ENCODE peak calls at places on chromosomes 4 and X, in seven cellular contexts. One of them, this sample, is unnamed.

GRCh38 chrX:13574600-13574999 is 5.2 kb downstream of the EGFL6 start:
- DNase-seq in SK-N-SH: no peak
- DNase-seq in HCT116: no peak
- DNase-seq in HL-60: no peak
- DNase-seq in A549: no peak
- DNase-seq in HepG2: no peak
- DNase-seq in K562: no peak
- DNase-seq in this sample: no peak

GRCh38 chrX:138128025-138128671 is 562.2 kb downstream of the ZIC3 start:
- DNase-seq in HL-60: peak
- DNase-seq in A549: peak
- DNase-seq in K562: peak
- DNase-seq in HCT116: peak
- DNase-seq in SK-N-SH: peak
- DNase-seq in HepG2: peak
- DNase-seq in this sample: peak

GRCh38 chrX:123464709-123465108 is 268.1 kb downstream of the THOC2 start:
- DNase-seq in HL-60: no peak
- DNase-seq in SK-N-SH: no peak
- DNase-seq in A549: no peak
- DNase-seq in K562: peak
- DNase-seq in HepG2: peak
- DNase-seq in HCT116: no peak
- DNase-seq in this sample: no peak

GRCh38 chrX:42496239-42496638 is 281.7 kb downstream of the PPP1R2C start:
- DNase-seq in HepG2: no peak
- DNase-seq in A549: no peak
- DNase-seq in HCT116: no peak
- DNase-seq in HL-60: no peak
- DNase-seq in K562: no peak
- DNase-seq in SK-N-SH: no peak
- DNase-seq in this sample: no peak

GRCh38 chr4:188930822-188931221 is 791.6 kb downstream of the TRIML1 start:
- DNase-seq in K562: no peak
- DNase-seq in SK-N-SH: no peak
- DNase-seq in HL-60: no peak
- DNase-seq in HepG2: no peak
- DNase-seq in HCT116: peak
- DNase-seq in A549: no peak
- DNase-seq in this sample: peak

GRCh38 chr4:169398294-169398693 is 127.5 kb upstream of the SH3RF1 start:
- DNase-seq in SK-N-SH: no peak
- DNase-seq in HCT116: no peak
- DNase-seq in HepG2: no peak
- DNase-seq in K562: no peak
- DNase-seq in HL-60: no peak
- DNase-seq in A549: no peak
- DNase-seq in this sample: no peak

GRCh38 chr4:143700420-143701352 is at the start of gene FREM3:
- DNase-seq in K562: no peak
- DNase-seq in HCT116: no peak
- DNase-seq in HepG2: no peak
- DNase-seq in SK-N-SH: peak
- DNase-seq in A549: no peak
- DNase-seq in HL-60: no peak
- DNase-seq in this sample: peak

GRCh38 chrX:138872537-138872936 is 161.0 kb upstream of the FGF13 start:
- DNase-seq in A549: no peak
- DNase-seq in HepG2: no peak
- DNase-seq in HCT116: no peak
- DNase-seq in K562: no peak
- DNase-seq in SK-N-SH: no peak
- DNase-seq in HL-60: no peak
- DNase-seq in this sample: no peak

GRCh38 chr4:139950568-139950967 is 203.4 kb downstream of the MAML3 start:
- DNase-seq in HCT116: no peak
- DNase-seq in A549: no peak
- DNase-seq in SK-N-SH: no peak
- DNase-seq in HL-60: peak
- DNase-seq in K562: no peak
- DNase-seq in HepG2: no peak
- DNase-seq in this sample: no peak

GRCh38 chr4:61024610-61025009 is 175.5 kb upstream of the ADGRL3 start:
- DNase-seq in HL-60: no peak
- DNase-seq in SK-N-SH: no peak
- DNase-seq in K562: no peak
- DNase-seq in A549: no peak
- DNase-seq in HepG2: no peak
- DNase-seq in HCT116: no peak
- DNase-seq in this sample: no peak
- TF ChIP-seq REST in HL-60: no peak
- TF ChIP-seq REST in SK-N-SH: no peak
- TF ChIP-seq REST in K562: no peak
- TF ChIP-seq REST in A549: no peak
- TF ChIP-seq REST in HepG2: no peak
- TF ChIP-seq REST in HCT116: no peak
- TF ChIP-seq REST in this sample: no peak

GRCh38 chr4:85548116-85548515 is 73.2 kb downstream of the ARHGAP24 start:
- DNase-seq in HepG2: no peak
- DNase-seq in A549: peak
- DNase-seq in SK-N-SH: peak
- DNase-seq in HCT116: no peak
- DNase-seq in K562: no peak
- DNase-seq in HL-60: no peak
- DNase-seq in this sample: no peak
- TF ChIP-seq REST in HepG2: no peak
- TF ChIP-seq REST in A549: no peak
- TF ChIP-seq REST in SK-N-SH: no peak
- TF ChIP-seq REST in HCT116: no peak
- TF ChIP-seq REST in K562: no peak
- TF ChIP-seq REST in HL-60: no peak
- TF ChIP-seq REST in this sample: no peak

GRCh38 chr4:141348589-141348988 is 127.9 kb downstream of the ZNF330 start:
- DNase-seq in HL-60: no peak
- DNase-seq in K562: no peak
- DNase-seq in HCT116: no peak
- DNase-seq in HepG2: no peak
- DNase-seq in SK-N-SH: no peak
- DNase-seq in A549: no peak
- DNase-seq in this sample: no peak

GRCh38 chr4:141352328-141352727 is 131.6 kb downstream of the ZNF330 start:
- DNase-seq in K562: no peak
- DNase-seq in A549: no peak
- DNase-seq in HepG2: no peak
- DNase-seq in SK-N-SH: no peak
- DNase-seq in HCT116: no peak
- DNase-seq in HL-60: peak
- DNase-seq in this sample: no peak

GRCh38 chr4:141352775-141353544 is 132.3 kb downstream of the ZNF330 start:
- DNase-seq in HL-60: peak
- DNase-seq in HepG2: no peak
- DNase-seq in A549: no peak
- DNase-seq in HCT116: no peak
- DNase-seq in K562: peak
- DNase-seq in SK-N-SH: no peak
- DNase-seq in this sample: peak

GRCh38 chr4:141347738-141348524 is 127.2 kb downstream of the ZNF330 start:
- DNase-seq in A549: peak
- DNase-seq in K562: no peak
- DNase-seq in HL-60: peak
- DNase-seq in HepG2: no peak
- DNase-seq in HCT116: no peak
- DNase-seq in SK-N-SH: no peak
- DNase-seq in this sample: no peak

GRCh38 chr4:141350122-141350904 is 129.6 kb downstream of the ZNF330 start:
- DNase-seq in HL-60: no peak
- DNase-seq in A549: peak
- DNase-seq in SK-N-SH: no peak
- DNase-seq in HepG2: no peak
- DNase-seq in HCT116: no peak
- DNase-seq in K562: no peak
- DNase-seq in this sample: no peak
- TF ChIP-seq REST in HL-60: no peak
- TF ChIP-seq REST in A549: no peak
- TF ChIP-seq REST in SK-N-SH: no peak
- TF ChIP-seq REST in HepG2: no peak
- TF ChIP-seq REST in HCT116: no peak
- TF ChIP-seq REST in K562: no peak
- TF ChIP-seq REST in this sample: no peak

GRCh38 chr4:141801558-141801957 is 165.2 kb downstream of the IL15 start:
- DNase-seq in A549: no peak
- DNase-seq in HL-60: no peak
- DNase-seq in SK-N-SH: no peak
- DNase-seq in HCT116: no peak
- DNase-seq in HepG2: no peak
- DNase-seq in K562: no peak
- DNase-seq in this sample: no peak

GRCh38 chr4:141792164-141792563 is 155.8 kb downstream of the IL15 start:
- DNase-seq in HepG2: no peak
- DNase-seq in HL-60: no peak
- DNase-seq in HCT116: no peak
- DNase-seq in A549: no peak
- DNase-seq in K562: no peak
- DNase-seq in SK-N-SH: no peak
- DNase-seq in this sample: no peak

GRCh38 chr4:141802324-141802723 is 165.9 kb downstream of the IL15 start:
- DNase-seq in A549: peak
- DNase-seq in K562: no peak
- DNase-seq in SK-N-SH: no peak
- DNase-seq in HL-60: no peak
- DNase-seq in HepG2: no peak
- DNase-seq in HCT116: no peak
- DNase-seq in this sample: no peak

GRCh38 chr4:141797966-141798365 is 161.6 kb downstream of the IL15 start:
- DNase-seq in A549: no peak
- DNase-seq in K562: no peak
- DNase-seq in SK-N-SH: no peak
- DNase-seq in HepG2: no peak
- DNase-seq in HCT116: no peak
- DNase-seq in HL-60: no peak
- DNase-seq in this sample: no peak
- TF ChIP-seq REST in A549: no peak
- TF ChIP-seq REST in K562: no peak
- TF ChIP-seq REST in SK-N-SH: no peak
- TF ChIP-seq REST in HepG2: no peak
- TF ChIP-seq REST in HCT116: no peak
- TF ChIP-seq REST in HL-60: no peak
- TF ChIP-seq REST in this sample: no peak

GRCh38 chr4:5752803-5753184 is 41.8 kb downstream of the EVC start:
- DNase-seq in HepG2: no peak
- DNase-seq in SK-N-SH: no peak
- DNase-seq in K562: no peak
- DNase-seq in HCT116: no peak
- DNase-seq in HL-60: no peak
- DNase-seq in A549: no peak
- DNase-seq in this sample: no peak
- TF ChIP-seq REST in HepG2: no peak
- TF ChIP-seq REST in SK-N-SH: no peak
- TF ChIP-seq REST in K562: no peak
- TF ChIP-seq REST in HCT116: no peak
- TF ChIP-seq REST in HL-60: no peak
- TF ChIP-seq REST in A549: no peak
- TF ChIP-seq REST in this sample: no peak

GRCh38 chr4:80197601-80198444 is 520 bp downstream of the PRDM8 start:
- DNase-seq in A549: no peak
- DNase-seq in SK-N-SH: peak
- DNase-seq in HepG2: no peak
- DNase-seq in HCT116: no peak
- DNase-seq in K562: no peak
- DNase-seq in HL-60: peak
- DNase-seq in this sample: peak
- TF ChIP-seq REST in A549: no peak
- TF ChIP-seq REST in SK-N-SH: peak
- TF ChIP-seq REST in HepG2: no peak
- TF ChIP-seq REST in HCT116: no peak
- TF ChIP-seq REST in K562: no peak
- TF ChIP-seq REST in HL-60: no peak
- TF ChIP-seq REST in this sample: no peak

GRCh38 chr4:141275834-141276233 is 55.1 kb downstream of the ZNF330 start:
- DNase-seq in HepG2: no peak
- DNase-seq in K562: no peak
- DNase-seq in A549: no peak
- DNase-seq in HL-60: no peak
- DNase-seq in SK-N-SH: no peak
- DNase-seq in HCT116: no peak
- DNase-seq in this sample: no peak
- TF ChIP-seq REST in HepG2: no peak
- TF ChIP-seq REST in K562: no peak
- TF ChIP-seq REST in A549: no peak
- TF ChIP-seq REST in HL-60: no peak
- TF ChIP-seq REST in SK-N-SH: no peak
- TF ChIP-seq REST in HCT116: no peak
- TF ChIP-seq REST in this sample: no peak

GRCh38 chr4:79250887-79251286 is 75.0 kb downstream of the NAA11 start:
- DNase-seq in HL-60: no peak
- DNase-seq in K562: no peak
- DNase-seq in HCT116: no peak
- DNase-seq in A549: no peak
- DNase-seq in HepG2: no peak
- DNase-seq in SK-N-SH: no peak
- DNase-seq in this sample: no peak
- TF ChIP-seq REST in HL-60: no peak
- TF ChIP-seq REST in K562: no peak
- TF ChIP-seq REST in HCT116: no peak
- TF ChIP-seq REST in A549: no peak
- TF ChIP-seq REST in HepG2: no peak
- TF ChIP-seq REST in SK-N-SH: no peak
- TF ChIP-seq REST in this sample: no peak

This sample was measured in GM23338.